ENCODE peak calls at places on chromosomes 13 and 19, in six cellular contexts. One of them, this sample, is unnamed.

GRCh38 chr19:51689751-51690358 is 3.3 kb upstream of the SPACA6 start:
- DNase-seq in gastrocnemius medialis: no peak
- DNase-seq in right lobe of liver: peak; percentile 57
- DNase-seq in AG10803: peak; percentile 35
- DNase-seq in breast epithelium: no peak
- DNase-seq in nephron progenitor cell: peak; percentile 89
- DNase-seq in this sample: no peak

GRCh38 chr13:56659041-56659471 is 481.7 kb upstream of the PRR20A start:
- DNase-seq in gastrocnemius medialis: no peak
- DNase-seq in right lobe of liver: peak; percentile 47
- DNase-seq in AG10803: no peak
- DNase-seq in breast epithelium: no peak
- DNase-seq in nephron progenitor cell: no peak
- DNase-seq in this sample: no peak

GRCh38 chr13:21395953-21396352 is 63.1 kb downstream of the ZDHHC20 start:
- DNase-seq in gastrocnemius medialis: no peak
- DNase-seq in right lobe of liver: no peak
- DNase-seq in AG10803: no peak
- DNase-seq in breast epithelium: no peak
- DNase-seq in nephron progenitor cell: no peak
- DNase-seq in this sample: no peak

GRCh38 chr19:57720878-57721277 is 6.5 kb downstream of the ZNF671 start:
- DNase-seq in gastrocnemius medialis: no peak
- DNase-seq in right lobe of liver: no peak
- DNase-seq in AG10803: no peak
- DNase-seq in breast epithelium: no peak
- DNase-seq in nephron progenitor cell: no peak
- DNase-seq in this sample: no peak

GRCh38 chr13:73216381-73216831 is 157.6 kb downstream of the KLF5 start:
- DNase-seq in gastrocnemius medialis: no peak
- DNase-seq in right lobe of liver: no peak
- DNase-seq in AG10803: peak; percentile 96
- DNase-seq in breast epithelium: peak; percentile 35
- DNase-seq in nephron progenitor cell: no peak
- DNase-seq in this sample: no peak

GRCh38 chr13:102399791-102400618 is 1.8 kb downstream of the FGF14 start:
- DNase-seq in gastrocnemius medialis: no peak
- DNase-seq in right lobe of liver: peak; percentile 60
- DNase-seq in AG10803: peak; percentile 3
- DNase-seq in breast epithelium: no peak
- DNase-seq in nephron progenitor cell: peak; percentile 62
- DNase-seq in this sample: no peak

GRCh38 chr13:39159393-39159792 is 121.1 kb downstream of the NHLRC3 start:
- DNase-seq in gastrocnemius medialis: no peak
- DNase-seq in right lobe of liver: no peak
- DNase-seq in AG10803: no peak
- DNase-seq in breast epithelium: no peak
- DNase-seq in nephron progenitor cell: no peak
- DNase-seq in this sample: no peak

GRCh38 chr13:99911069-99911964 is 60.2 kb downstream of the ZIC5 start:
- DNase-seq in gastrocnemius medialis: no peak
- DNase-seq in right lobe of liver: no peak
- DNase-seq in AG10803: no peak
- DNase-seq in breast epithelium: no peak
- DNase-seq in nephron progenitor cell: no peak
- DNase-seq in this sample: no peak

GRCh38 chr13:41497436-41497835 is 40.1 kb downstream of the RGCC start:
- DNase-seq in gastrocnemius medialis: no peak
- DNase-seq in right lobe of liver: no peak
- DNase-seq in AG10803: no peak
- DNase-seq in breast epithelium: no peak
- DNase-seq in nephron progenitor cell: no peak
- DNase-seq in this sample: no peak

GRCh38 chr19:40231544-40232424 is 5.3 kb upstream of the CCNP start:
- DNase-seq in gastrocnemius medialis: no peak
- DNase-seq in right lobe of liver: peak; percentile 89
- DNase-seq in AG10803: no peak
- DNase-seq in breast epithelium: no peak
- DNase-seq in nephron progenitor cell: peak; percentile 50
- DNase-seq in this sample: no peak

GRCh38 chr19:1252221-1252817 is 3.9 kb downstream of the MIDN start:
- DNase-seq in gastrocnemius medialis: peak; percentile 80
- DNase-seq in right lobe of liver: peak; percentile 92
- DNase-seq in AG10803: peak; percentile 99
- DNase-seq in breast epithelium: peak; percentile 96
- DNase-seq in nephron progenitor cell: no peak
- DNase-seq in this sample: peak; percentile 83

GRCh38 chr19:22603518-22604440 is 30.3 kb upstream of the ZNF492 start:
- DNase-seq in gastrocnemius medialis: no peak
- DNase-seq in right lobe of liver: no peak
- DNase-seq in AG10803: no peak
- DNase-seq in breast epithelium: no peak
- DNase-seq in nephron progenitor cell: no peak
- DNase-seq in this sample: no peak

GRCh38 chr13:109000207-109000606 is 370.8 kb downstream of the MYO16 start:
- DNase-seq in gastrocnemius medialis: no peak
- DNase-seq in right lobe of liver: no peak
- DNase-seq in AG10803: no peak
- DNase-seq in breast epithelium: no peak
- DNase-seq in nephron progenitor cell: peak; percentile 10
- DNase-seq in this sample: no peak

GRCh38 chr13:110310541-110311491 is 3.7 kb downstream of the COL4A2 start:
- DNase-seq in gastrocnemius medialis: no peak
- DNase-seq in right lobe of liver: no peak
- DNase-seq in AG10803: no peak
- DNase-seq in breast epithelium: peak; percentile 14
- DNase-seq in nephron progenitor cell: no peak
- DNase-seq in this sample: no peak

GRCh38 chr13:41821195-41821594 is 139.7 kb downstream of the VWA8 start:
- DNase-seq in gastrocnemius medialis: no peak
- DNase-seq in right lobe of liver: no peak
- DNase-seq in AG10803: no peak
- DNase-seq in breast epithelium: no peak
- DNase-seq in nephron progenitor cell: no peak
- DNase-seq in this sample: no peak

GRCh38 chr19:16435238-16435911 is 36.4 kb downstream of the EPS15L1 start:
- DNase-seq in gastrocnemius medialis: peak; percentile 66
- DNase-seq in right lobe of liver: no peak
- DNase-seq in AG10803: peak; percentile 99
- DNase-seq in breast epithelium: peak; percentile 57
- DNase-seq in nephron progenitor cell: no peak
- DNase-seq in this sample: no peak

GRCh38 chr13:46682015-46682414 is 114.9 kb downstream of the ESD start:
- DNase-seq in gastrocnemius medialis: no peak
- DNase-seq in right lobe of liver: no peak
- DNase-seq in AG10803: no peak
- DNase-seq in breast epithelium: no peak
- DNase-seq in nephron progenitor cell: no peak
- DNase-seq in this sample: no peak

GRCh38 chr19:29687897-29688728 is 22.9 kb downstream of the PLEKHF1 start:
- DNase-seq in gastrocnemius medialis: no peak
- DNase-seq in right lobe of liver: no peak
- DNase-seq in AG10803: peak; percentile 84
- DNase-seq in breast epithelium: no peak
- DNase-seq in nephron progenitor cell: no peak
- DNase-seq in this sample: no peak

GRCh38 chr13:41502676-41503075 is 45.3 kb downstream of the RGCC start:
- DNase-seq in gastrocnemius medialis: no peak
- DNase-seq in right lobe of liver: no peak
- DNase-seq in AG10803: no peak
- DNase-seq in breast epithelium: no peak
- DNase-seq in nephron progenitor cell: no peak
- DNase-seq in this sample: no peak

GRCh38 chr19:44643605-44644390 is at the start of gene PVR:
- DNase-seq in gastrocnemius medialis: peak; percentile 45
- DNase-seq in right lobe of liver: peak; percentile 88
- DNase-seq in AG10803: peak; percentile 68
- DNase-seq in breast epithelium: peak; percentile 34
- DNase-seq in nephron progenitor cell: peak; percentile 70
- DNase-seq in this sample: no peak

GRCh38 chr19:29400917-29401711 is 124.7 kb upstream of the VSTM2B start:
- DNase-seq in gastrocnemius medialis: no peak
- DNase-seq in right lobe of liver: no peak
- DNase-seq in AG10803: no peak
- DNase-seq in breast epithelium: no peak
- DNase-seq in nephron progenitor cell: no peak
- DNase-seq in this sample: no peak

GRCh38 chr13:57874530-57874929 is 243.0 kb downstream of the PCDH17 start:
- DNase-seq in gastrocnemius medialis: no peak
- DNase-seq in right lobe of liver: no peak
- DNase-seq in AG10803: no peak
- DNase-seq in breast epithelium: no peak
- DNase-seq in nephron progenitor cell: no peak
- DNase-seq in this sample: no peak

GRCh38 chr13:109747524-109747923 is 38.9 kb downstream of the IRS2 start:
- DNase-seq in gastrocnemius medialis: no peak
- DNase-seq in right lobe of liver: no peak
- DNase-seq in AG10803: no peak
- DNase-seq in breast epithelium: no peak
- DNase-seq in nephron progenitor cell: no peak
- DNase-seq in this sample: no peak

GRCh38 chr13:29503041-29503837 is 92.2 kb downstream of the SLC7A1 start:
- DNase-seq in gastrocnemius medialis: no peak
- DNase-seq in right lobe of liver: no peak
- DNase-seq in AG10803: peak; percentile 54
- DNase-seq in breast epithelium: no peak
- DNase-seq in nephron progenitor cell: peak; percentile 51
- DNase-seq in this sample: no peak

GRCh38 chr13:61884830-61885229 is 469.2 kb upstream of the PCDH20 start:
- DNase-seq in gastrocnemius medialis: no peak
- DNase-seq in right lobe of liver: no peak
- DNase-seq in AG10803: no peak
- DNase-seq in breast epithelium: no peak
- DNase-seq in nephron progenitor cell: no peak
- DNase-seq in this sample: no peak

GRCh38 chr19:39078436-39079200 is 5.5 kb upstream of the ACP7 start:
- DNase-seq in gastrocnemius medialis: no peak
- DNase-seq in right lobe of liver: no peak
- DNase-seq in AG10803: peak; percentile 98
- DNase-seq in breast epithelium: no peak
- DNase-seq in nephron progenitor cell: no peak
- DNase-seq in this sample: no peak

DNA sequence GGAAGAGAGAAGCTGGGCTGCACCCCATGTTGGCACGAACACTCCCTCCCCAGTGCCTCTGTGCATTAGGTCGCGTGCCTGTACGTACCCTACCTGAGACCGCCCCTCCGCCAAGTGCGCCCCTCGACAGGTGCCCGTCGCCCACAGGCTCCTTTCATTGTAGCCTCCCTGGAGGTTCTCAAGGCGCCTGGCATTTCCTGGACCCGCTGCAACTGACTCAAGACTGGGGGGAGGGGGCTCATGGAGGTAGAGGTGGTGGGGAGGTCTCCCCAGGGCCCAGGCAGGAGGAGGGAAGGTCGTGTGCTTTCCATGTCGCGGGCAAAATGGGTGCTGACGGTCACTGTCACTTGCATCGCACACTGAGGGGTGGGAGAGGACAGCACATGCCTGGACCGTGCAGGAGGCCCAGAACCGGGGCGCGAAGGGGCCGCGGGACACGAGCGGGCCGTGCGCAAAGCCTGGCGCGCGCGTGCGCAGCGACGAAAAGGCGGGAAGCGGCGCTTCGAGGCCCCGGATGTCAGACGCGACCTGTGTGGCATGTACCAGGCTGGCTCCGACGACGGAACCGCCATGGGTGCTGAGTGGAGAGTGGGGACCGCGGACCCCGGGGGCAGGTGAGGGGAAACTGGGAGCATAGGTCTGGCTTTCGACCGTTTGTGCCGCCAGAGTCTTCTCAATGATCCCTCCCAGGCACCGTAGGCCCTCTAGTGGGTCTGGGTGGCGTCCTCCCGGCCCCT is 16.5 kb downstream of the NFIX start:
- DNase-seq in gastrocnemius medialis: no peak
- DNase-seq in right lobe of liver: no peak
- DNase-seq in AG10803: no peak
- DNase-seq in breast epithelium: no peak
- DNase-seq in nephron progenitor cell: no peak
- DNase-seq in this sample: no peak
- TF ChIP-seq CTCF in gastrocnemius medialis: no peak
- TF ChIP-seq CTCF in right lobe of liver: no peak
- TF ChIP-seq CTCF in AG10803: peak; percentile 12
- TF ChIP-seq CTCF in breast epithelium: no peak
- TF ChIP-seq CTCF in nephron progenitor cell: no peak
- TF ChIP-seq CTCF in this sample: no peak

GRCh38 chr19:9032136-9032626 is 22.0 kb upstream of the MUC16 start:
- DNase-seq in gastrocnemius medialis: no peak
- DNase-seq in right lobe of liver: no peak
- DNase-seq in AG10803: no peak
- DNase-seq in breast epithelium: no peak
- DNase-seq in nephron progenitor cell: no peak
- DNase-seq in this sample: no peak
- TF ChIP-seq CTCF in gastrocnemius medialis: no peak
- TF ChIP-seq CTCF in right lobe of liver: no peak
- TF ChIP-seq CTCF in AG10803: no peak
- TF ChIP-seq CTCF in breast epithelium: no peak
- TF ChIP-seq CTCF in nephron progenitor cell: no peak
- TF ChIP-seq CTCF in this sample: no peak

DNA sequence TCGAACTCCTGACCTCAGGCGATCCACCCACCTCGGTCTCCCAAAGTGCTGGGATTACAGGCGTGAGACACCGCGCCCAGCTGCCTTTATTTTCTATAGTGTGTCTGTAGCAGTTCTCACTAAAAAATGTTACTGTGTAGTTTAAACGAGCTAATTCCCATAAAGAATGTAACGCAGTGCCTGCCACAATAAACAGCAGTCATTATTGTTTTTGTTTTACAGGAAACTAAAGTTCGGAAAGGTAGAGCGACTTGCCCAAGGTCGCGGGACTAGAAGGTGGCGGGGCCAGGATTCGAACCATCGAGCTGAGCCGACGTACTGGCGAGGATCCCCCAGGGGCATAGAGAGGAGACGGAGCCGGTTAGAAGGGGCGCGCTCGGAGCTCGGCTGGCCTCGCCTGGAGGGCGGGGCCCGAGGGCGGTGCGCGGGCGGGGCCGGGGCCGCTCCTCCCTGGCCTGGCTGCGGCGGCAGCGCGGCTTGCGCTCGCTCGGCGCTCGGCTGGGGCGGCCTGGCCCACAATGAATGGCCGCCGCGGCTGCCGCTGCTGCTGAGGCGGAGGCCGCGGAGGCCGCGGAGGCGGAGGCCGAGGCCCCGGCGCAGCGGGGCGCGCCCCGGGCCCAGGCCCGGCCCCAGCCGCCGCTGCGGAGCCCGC is at the start of gene NACC1:
- DNase-seq in gastrocnemius medialis: peak; percentile 82
- DNase-seq in right lobe of liver: peak; percentile 93
- DNase-seq in AG10803: peak; percentile 86
- DNase-seq in breast epithelium: peak; percentile 84
- DNase-seq in nephron progenitor cell: peak; percentile 91
- DNase-seq in this sample: no peak
- TF ChIP-seq CTCF in gastrocnemius medialis: no peak
- TF ChIP-seq CTCF in right lobe of liver: no peak
- TF ChIP-seq CTCF in AG10803: no peak
- TF ChIP-seq CTCF in breast epithelium: no peak
- TF ChIP-seq CTCF in nephron progenitor cell: no peak
- TF ChIP-seq CTCF in this sample: no peak

GRCh38 chr13:63455938-63456337 is 2040.3 kb upstream of the PCDH20 start:
- DNase-seq in gastrocnemius medialis: no peak
- DNase-seq in right lobe of liver: no peak
- DNase-seq in AG10803: no peak
- DNase-seq in breast epithelium: no peak
- DNase-seq in nephron progenitor cell: no peak
- DNase-seq in this sample: no peak
- TF ChIP-seq CTCF in gastrocnemius medialis: no peak
- TF ChIP-seq CTCF in right lobe of liver: peak; percentile 29
- TF ChIP-seq CTCF in AG10803: peak; percentile 23
- TF ChIP-seq CTCF in breast epithelium: no peak
- TF ChIP-seq CTCF in nephron progenitor cell: no peak
- TF ChIP-seq CTCF in this sample: no peak